ENCODE peak calls at places on chromosome 18, in six cellular contexts. B, Z, F, J, H and X are unnamed samples.

GRCh38 chr18:75238786-75239185 is 28.2 kb downstream of the TSHZ1 start:
- DNase-seq in B (no peak), Z (no peak), F (no peak), J (no peak), H (no peak), X (no peak)

GRCh38 chr18:45014047-45014501 is 333.4 kb downstream of the SETBP1 start:
- DNase-seq in B (no peak), Z (no peak), F (no peak), J (no peak), H (peak), X (no peak)

GRCh38 chr18:12011962-12012549 is 30.7 kb downstream of the IMPA2 start:
- DNase-seq in B (no peak), Z (no peak), F (no peak), J (no peak), H (no peak), X (no peak)

GRCh38 chr18:56148373-56148772 is 490.0 kb downstream of the TXNL1 start:
- DNase-seq in B (no peak), Z (no peak), F (no peak), J (no peak), H (no peak), X (no peak)

GRCh38 chr18:7259482-7259881 is 28.6 kb downstream of the LRRC30 start:
- DNase-seq in B (peak), Z (no peak), F (no peak), J (no peak), H (no peak), X (no peak)

GRCh38 chr18:686339-687111 is 25.9 kb downstream of the ENOSF1 start:
- DNase-seq in B (no peak), Z (no peak), F (no peak), J (no peak), H (no peak), X (no peak)

GRCh38 chr18:48750485-48751175 is 200.1 kb downstream of the SMAD7 start:
- DNase-seq in B (no peak), Z (no peak), F (no peak), J (no peak), H (no peak), X (no peak)

GRCh38 chr18:26309283-26309682 is 83.0 kb downstream of the TAF4B start:
- DNase-seq in B (no peak), Z (no peak), F (no peak), J (no peak), H (no peak), X (no peak)

GRCh38 chr18:24065942-24066341 is 51.4 kb downstream of the TTC39C start:
- DNase-seq in B (no peak), Z (no peak), F (no peak), J (no peak), H (no peak), X (no peak)

GRCh38 chr18:51196116-51196810 is 1.2 kb downstream of the MEX3C start:
- DNase-seq in B (no peak), Z (no peak), F (peak), J (no peak), H (peak), X (peak)

GRCh38 chr18:21489119-21489750 is 111.3 kb downstream of the ESCO1 start:
- DNase-seq in B (peak), Z (peak), F (no peak), J (peak), H (peak), X (peak)

GRCh38 chr18:78717766-78718150 is 261.9 kb upstream of the SALL3 start:
- DNase-seq in B (no peak), Z (no peak), F (no peak), J (no peak), H (no peak), X (no peak)

GRCh38 chr18:28177828-28178635 is 1.1 kb upstream of the CDH2 start:
- DNase-seq in B (peak), Z (peak), F (no peak), J (peak), H (peak), X (no peak)

GRCh38 chr18:77177009-77177408 is 44.4 kb upstream of the MBP start:
- DNase-seq in B (no peak), Z (no peak), F (no peak), J (no peak), H (no peak), X (no peak)

GRCh38 chr18:51195602-51196115 is 1.8 kb downstream of the MEX3C start:
- DNase-seq in B (peak), Z (peak), F (no peak), J (peak), H (peak), X (peak)

GRCh38 chr18:70337139-70337972 is 48.5 kb downstream of the SOCS6 start:
- DNase-seq in B (peak), Z (peak), F (no peak), J (no peak), H (peak), X (no peak)

GRCh38 chr18:62713651-62714247 is 1.6 kb upstream of the PHLPP1 start:
- DNase-seq in B (no peak), Z (no peak), F (no peak), J (no peak), H (no peak), X (no peak)

GRCh38 chr18:44884446-44884845 is 203.8 kb downstream of the SETBP1 start:
- DNase-seq in B (no peak), Z (no peak), F (no peak), J (no peak), H (no peak), X (no peak)

GRCh38 chr18:34330308-34330707 is 105.6 kb upstream of the NOL4 start:
- DNase-seq in B (no peak), Z (no peak), F (no peak), J (no peak), H (no peak), X (no peak)

GRCh38 chr18:68925268-68925667 is 127.4 kb downstream of the CCDC102B start:
- DNase-seq in B (peak), Z (no peak), F (no peak), J (no peak), H (no peak), X (no peak)

GRCh38 chr18:79855147-79855910 is 57.6 kb downstream of the KCNG2 start:
- DNase-seq in B (no peak), Z (no peak), F (no peak), J (no peak), H (no peak), X (no peak)

GRCh38 chr18:44579028-44579692 is 101.5 kb upstream of the SETBP1 start:
- DNase-seq in B (peak), Z (peak), F (no peak), J (no peak), H (no peak), X (no peak)

GRCh38 chr18:35730738-35731370 is 149.3 kb downstream of the GALNT1 start:
- DNase-seq in B (peak), Z (no peak), F (no peak), J (no peak), H (no peak), X (no peak)

GRCh38 chr18:13266208-13267100 is 47.9 kb downstream of the LDLRAD4 start:
- DNase-seq in B (no peak), Z (no peak), F (peak), J (no peak), H (peak), X (no peak)

GRCh38 chr18:35500113-35500512 is 2.4 kb upstream of the INO80C start:
- DNase-seq in B (no peak), Z (no peak), F (no peak), J (no peak), H (no peak), X (no peak)

GRCh38 chr18:8818982-8819381 is 113.6 kb downstream of the MTCL1 start:
- DNase-seq in B (no peak), Z (no peak), F (no peak), J (no peak), H (no peak), X (no peak)

GRCh38 chr18:31225668-31226067 is 63.0 kb upstream of the DSC1 start:
- DNase-seq in B (no peak), Z (no peak), F (no peak), J (no peak), H (no peak), X (no peak)

GRCh38 chr18:45588831-45589558 is 26.3 kb upstream of the SLC14A2 start:
- DNase-seq in B (no peak), Z (no peak), F (no peak), J (no peak), H (no peak), X (no peak)

GRCh38 chr18:76553715-76554603 is 58.9 kb upstream of the ZNF516 start:
- DNase-seq in B (no peak), Z (no peak), F (no peak), J (no peak), H (no peak), X (no peak)

GRCh38 chr18:26322892-26323653 is 96.8 kb downstream of the TAF4B start:
- DNase-seq in B (no peak), Z (no peak), F (no peak), J (no peak), H (no peak), X (no peak)

GRCh38 chr18:71809711-71810110 is 734.4 kb downstream of the CBLN2 start:
- DNase-seq in B (no peak), Z (no peak), F (no peak), J (no peak), H (no peak), X (no peak)

GRCh38 chr18:38801640-38802039 is 1236.0 kb upstream of the CELF4 start:
- DNase-seq in B (no peak), Z (no peak), F (no peak), J (no peak), H (no peak), X (no peak)

GRCh38 chr18:49094979-49095632 is 144.3 kb upstream of the SMAD7 start:
- DNase-seq in B (no peak), Z (no peak), F (no peak), J (no peak), H (no peak), X (no peak)

GRCh38 chr18:3616744-3617143 is 166.8 kb downstream of the TGIF1 start:
- DNase-seq in B (no peak), Z (no peak), F (no peak), J (no peak), H (no peak), X (peak)